ENCODE peak calls at places on chromosomes 7 and 10, in six cellular contexts. A is GM20000, T is NCI-H2029, X is fibroblast of mammary gland, G is ecto neural progenitor cell, V is neural crest cell. J is an unnamed sample.

GRCh38 chr7:84364708-84365107 is 170.1 kb upstream of the SEMA3A start:
- DNase-seq in X (no peak), A (no peak), V (no peak), G (no peak), T (no peak), J (no peak)

GRCh38 chr10:26781797-26782196 is 79.0 kb downstream of the ABI1 start:
- DNase-seq in X (peak), A (no peak), V (no peak), G (no peak), T (no peak), J (no peak)

GRCh38 chr7:149566103-149566502 is 68.5 kb upstream of the ZNF746 start:
- DNase-seq in A (no peak), G (no peak), V (no peak), T (no peak), X (no peak), J (no peak)

GRCh38 chr10:121288011-121288410 is 310.2 kb downstream of the FGFR2 start:
- DNase-seq in G (no peak), A (no peak), T (no peak), V (no peak), X (no peak), J (no peak)

GRCh38 chr7:152647-153046 is 39.7 kb upstream of the FAM20C start:
- DNase-seq in X (no peak), G (no peak), V (no peak), T (no peak), A (no peak), J (no peak)

GRCh38 chr10:60494774-60495173 is 105.1 kb upstream of the ANK3 start:
- DNase-seq in T (no peak), G (no peak), X (no peak), V (no peak), A (no peak), J (no peak)

GRCh38 chr7:36895112-36895511 is 170.8 kb upstream of the AOAH start:
- DNase-seq in X (no peak), A (no peak), T (no peak), V (no peak), G (no peak), J (no peak)

GRCh38 chr10:50625663-50626062 is 1.9 kb upstream of the SGMS1 start:
- DNase-seq in X (peak), T (no peak), V (no peak), G (no peak), A (peak), J (no peak)

GRCh38 chr10:10661176-10661575 is 356.5 kb upstream of the CELF2 start:
- DNase-seq in V (no peak), X (no peak), A (no peak), G (no peak), T (no peak), J (no peak)

GRCh38 chr10:75176046-75176445 is 34.5 kb upstream of the VDAC2 start:
- DNase-seq in V (no peak), X (no peak), G (no peak), A (no peak), T (no peak), J (no peak)

GRCh38 chr7:157009170-157009777 is 1.2 kb downstream of the MNX1 start:
- DNase-seq in T (no peak), V (no peak), X (no peak), G (peak), A (peak), J (no peak)

GRCh38 chr7:156379242-156380070 is 261.1 kb upstream of the RNF32 start:
- DNase-seq in T (no peak), X (no peak), G (no peak), A (no peak), V (no peak), J (no peak)

GRCh38 chr7:47404005-47404404 is 177.9 kb downstream of the TNS3 start:
- DNase-seq in X (peak), T (no peak), A (no peak), G (no peak), V (no peak), J (no peak)

GRCh38 chr7:139580435-139580834 is 57.0 kb downstream of the CLEC2L start:
- DNase-seq in A (no peak), T (no peak), G (no peak), V (no peak), X (no peak), J (no peak)

GRCh38 chr7:2529161-2530075 is 9.8 kb downstream of the LFNG start:
- DNase-seq in A (peak), G (no peak), X (peak), T (no peak), V (no peak), J (peak)

GRCh38 chr7:137454169-137455166 is 110.9 kb upstream of the PTN start:
- DNase-seq in G (no peak), T (peak), X (peak), A (peak), V (no peak), J (no peak)

GRCh38 chr7:130669051-130669700 is 628 bp upstream of the COPG2 start:
- DNase-seq in A (no peak), G (no peak), T (no peak), V (no peak), X (no peak), J (no peak)

GRCh38 chr7:8423057-8423456 is 10.4 kb upstream of the NXPH1 start:
- DNase-seq in A (no peak), X (no peak), T (no peak), G (no peak), V (no peak), J (no peak)

GRCh38 chr7:120021085-120021484 is 251.9 kb upstream of the KCND2 start:
- DNase-seq in X (no peak), T (no peak), A (no peak), G (no peak), V (no peak), J (no peak)

GRCh38 chr10:60732240-60733188 is 45.8 kb upstream of the CDK1 start:
- DNase-seq in G (peak), A (peak), T (no peak), X (no peak), V (peak), J (peak)

GRCh38 chr10:132749428-132749780 is 36.5 kb downstream of the NKX6-2 start:
- DNase-seq in T (no peak), G (no peak), A (no peak), V (no peak), X (no peak), J (no peak)

GRCh38 chr7:70384891-70385290 is 747.1 kb upstream of the GALNT17 start:
- DNase-seq in X (peak), A (no peak), G (no peak), T (no peak), V (no peak), J (no peak)

GRCh38 chr10:110508806-110509544 is 11.3 kb downstream of the DUSP5 start:
- DNase-seq in V (no peak), T (no peak), G (no peak), X (peak), A (no peak), J (no peak)

GRCh38 chr7:156602283-156602682 is 38.3 kb upstream of the RNF32 start:
- DNase-seq in T (no peak), V (no peak), G (no peak), X (no peak), A (no peak), J (no peak)

GRCh38 chr10:103197177-103197576 is 4.1 kb upstream of the NT5C2 start:
- DNase-seq in G (no peak), T (no peak), A (no peak), V (no peak), X (peak), J (no peak)

GRCh38 chr7:38187794-38188472 is 9.9 kb downstream of the STARD3NL start:
- DNase-seq in T (no peak), G (no peak), V (no peak), X (no peak), A (peak), J (no peak)

GRCh38 chr7:115962340-115962739 is 68.2 kb downstream of the TFEC start:
- DNase-seq in G (no peak), V (no peak), A (no peak), T (no peak), X (no peak), J (no peak)

GRCh38 chr7:99193527-99194214 is 14.2 kb downstream of the KPNA7 start:
- DNase-seq in T (no peak), G (no peak), A (no peak), V (no peak), X (peak), J (no peak)